ENCODE peak calls at places on chromosomes 1 and 21, in seven cellular contexts. G, Y, T, N, M, B and E are unnamed samples.

GRCh38 chr1:81128079-81128478 is 672.7 kb upstream of the ADGRL2 start:
- DNase-seq in G (no peak), Y (no peak), T (no peak), N (no peak), M (no peak), B (no peak), E (no peak)

GRCh38 chr1:102879439-102879993 is 228.8 kb downstream of the COL11A1 start:
- DNase-seq in G (no peak), Y (no peak), T (no peak), N (no peak), M (no peak), B (no peak), E (no peak)

GRCh38 chr1:92343061-92343460 is 44.2 kb downstream of the RPAP2 start:
- DNase-seq in G (no peak), Y (no peak), T (no peak), N (no peak), M (no peak), B (no peak), E (no peak)

GRCh38 chr1:43441166-43441893 is 12.4 kb downstream of the HYI start:
- DNase-seq in G (no peak), Y (no peak), T (no peak), N (no peak), M (no peak), B (no peak), E (no peak)

GRCh38 chr1:27568247-27569087 is 35.5 kb downstream of the AHDC1 start:
- DNase-seq in G (peak), Y (peak), T (peak), N (peak), M (peak), B (peak), E (peak)

GRCh38 chr1:153422450-153423068 is 6.2 kb downstream of the S100A7A start:
- DNase-seq in G (peak), Y (peak), T (peak), N (peak), M (peak), B (peak), E (peak)

GRCh38 chr1:169163059-169163458 is 56.6 kb downstream of the ATP1B1 start:
- DNase-seq in G (no peak), Y (no peak), T (no peak), N (no peak), M (peak), B (peak), E (peak)

GRCh38 chr1:94858276-94858675 is 38.1 kb downstream of the SLC44A3 start:
- DNase-seq in G (no peak), Y (no peak), T (no peak), N (no peak), M (no peak), B (no peak), E (no peak)

GRCh38 chr1:113871597-113872113 is at the start of gene PTPN22:
- DNase-seq in G (peak), Y (no peak), T (no peak), N (peak), M (peak), B (peak), E (peak)

GRCh38 chr21:35026617-35027557 is 22.2 kb downstream of the RUNX1 start:
- DNase-seq in G (peak), Y (peak), T (no peak), N (peak), M (peak), B (peak), E (peak)

GRCh38 chr1:187689137-187689536 is 860.4 kb downstream of the PLA2G4A start:
- DNase-seq in G (no peak), Y (no peak), T (no peak), N (no peak), M (no peak), B (no peak), E (no peak)

GRCh38 chr1:171794085-171794484 is 12.6 kb downstream of the METTL13 start:
- DNase-seq in G (no peak), Y (no peak), T (no peak), N (no peak), M (peak), B (peak), E (peak)

GRCh38 chr1:65068202-65069011 is 79.6 kb upstream of the AK4 start:
- DNase-seq in G (no peak), Y (peak), T (no peak), N (no peak), M (peak), B (peak), E (peak)

GRCh38 chr21:22711636-22712035 is 1713.4 kb downstream of the NCAM2 start:
- DNase-seq in G (no peak), Y (no peak), T (no peak), N (no peak), M (no peak), B (no peak), E (no peak)

GRCh38 chr1:234315091-234315541 is 58.1 kb upstream of the COA6 start:
- DNase-seq in G (no peak), Y (no peak), T (no peak), N (peak), M (no peak), B (peak), E (peak)

GRCh38 chr1:151831605-151832004 is at the start of gene RORC:
- DNase-seq in G (no peak), Y (no peak), T (no peak), N (no peak), M (no peak), B (no peak), E (no peak)

GRCh38 chr1:183551924-183552323 is 38.3 kb downstream of the NCF2 start:
- DNase-seq in G (no peak), Y (no peak), T (no peak), N (no peak), M (no peak), B (no peak), E (no peak)

GRCh38 chr1:16348414-16349182 is 3.7 kb downstream of the FBXO42 start:
- DNase-seq in G (no peak), Y (no peak), T (no peak), N (no peak), M (no peak), B (no peak), E (no peak)

GRCh38 chr1:62356257-62356835 is 37.1 kb upstream of the KANK4 start:
- DNase-seq in G (no peak), Y (no peak), T (no peak), N (no peak), M (no peak), B (peak), E (peak)

GRCh38 chr1:242523968-242524570 is 428 bp downstream of the PLD5 start:
- DNase-seq in G (no peak), Y (no peak), T (peak), N (no peak), M (no peak), B (peak), E (peak)

GRCh38 chr1:233197940-233198339 is 97.6 kb downstream of the PCNX2 start:
- DNase-seq in G (no peak), Y (no peak), T (no peak), N (no peak), M (no peak), B (no peak), E (no peak)

GRCh38 chr1:154767315-154768240 is 102.5 kb downstream of the KCNN3 start:
- DNase-seq in G (peak), Y (no peak), T (no peak), N (no peak), M (no peak), B (no peak), E (no peak)

GRCh38 chr21:44528634-44528995 is 11.4 kb downstream of the KRTAP10-1 start:
- DNase-seq in G (no peak), Y (no peak), T (no peak), N (no peak), M (no peak), B (no peak), E (no peak)

GRCh38 chr1:210755991-210756669 is 377.8 kb downstream of the KCNH1 start:
- DNase-seq in G (no peak), Y (no peak), T (no peak), N (no peak), M (no peak), B (no peak), E (no peak)

GRCh38 chr21:14582934-14583628 is 37.0 kb upstream of the SAMSN1 start:
- DNase-seq in G (no peak), Y (no peak), T (no peak), N (no peak), M (no peak), B (no peak), E (no peak)